ENCODE peak calls at places on chromosome 20, in seven cellular contexts. One of them, this sample, is unnamed.

GRCh38 chr20:59752101-59752586 is 147.8 kb downstream of the PHACTR3 start:
- DNase-seq in CD4-positive, alpha-beta T cell: no peak
- DNase-seq in CD8-positive, alpha-beta T cell: no peak
- DNase-seq in activated B cell treated with CpG ODN at 0.5 μM for 24 hours: no peak
- DNase-seq in HFFc6: no peak
- DNase-seq in stomach: no peak
- DNase-seq in HL-60: peak
- DNase-seq in this sample: no peak

GRCh38 chr20:37319120-37319717 is 26.7 kb upstream of the SRC start:
- DNase-seq in CD4-positive, alpha-beta T cell: no peak
- DNase-seq in CD8-positive, alpha-beta T cell: no peak
- DNase-seq in activated B cell treated with CpG ODN at 0.5 μM for 24 hours: no peak
- DNase-seq in HFFc6: peak
- DNase-seq in stomach: no peak
- DNase-seq in HL-60: no peak
- DNase-seq in this sample: no peak

GRCh38 chr20:22575087-22575721 is 9.2 kb downstream of the FOXA2 start:
- DNase-seq in CD4-positive, alpha-beta T cell: no peak
- DNase-seq in CD8-positive, alpha-beta T cell: no peak
- DNase-seq in activated B cell treated with CpG ODN at 0.5 μM for 24 hours: no peak
- DNase-seq in HFFc6: no peak
- DNase-seq in stomach: no peak
- DNase-seq in HL-60: no peak
- DNase-seq in this sample: no peak

GRCh38 chr20:57399587-57400261 is 8.5 kb downstream of the RBM38 start:
- DNase-seq in CD4-positive, alpha-beta T cell: peak
- DNase-seq in CD8-positive, alpha-beta T cell: no peak
- DNase-seq in activated B cell treated with CpG ODN at 0.5 μM for 24 hours: peak
- DNase-seq in HFFc6: no peak
- DNase-seq in stomach: peak
- DNase-seq in HL-60: no peak
- DNase-seq in this sample: no peak

GRCh38 chr20:36604952-36605308 is 649 bp upstream of the RAB5IF start:
- DNase-seq in CD4-positive, alpha-beta T cell: peak
- DNase-seq in CD8-positive, alpha-beta T cell: peak
- DNase-seq in activated B cell treated with CpG ODN at 0.5 μM for 24 hours: peak
- DNase-seq in HFFc6: no peak
- DNase-seq in stomach: peak
- DNase-seq in HL-60: no peak
- DNase-seq in this sample: no peak

GRCh38 chr20:23343590-23343989 is 7.0 kb upstream of the NXT1 start:
- DNase-seq in CD4-positive, alpha-beta T cell: no peak
- DNase-seq in CD8-positive, alpha-beta T cell: no peak
- DNase-seq in activated B cell treated with CpG ODN at 0.5 μM for 24 hours: no peak
- DNase-seq in HFFc6: no peak
- DNase-seq in stomach: no peak
- DNase-seq in HL-60: no peak
- DNase-seq in this sample: no peak

GRCh38 chr20:32512047-32512385 is 73.1 kb downstream of the NOL4L start:
- DNase-seq in CD4-positive, alpha-beta T cell: no peak
- DNase-seq in CD8-positive, alpha-beta T cell: no peak
- DNase-seq in activated B cell treated with CpG ODN at 0.5 μM for 24 hours: no peak
- DNase-seq in HFFc6: no peak
- DNase-seq in stomach: no peak
- DNase-seq in HL-60: no peak
- DNase-seq in this sample: no peak

GRCh38 chr20:5119435-5120188 is at the start of gene PCNA:
- DNase-seq in CD4-positive, alpha-beta T cell: peak
- DNase-seq in CD8-positive, alpha-beta T cell: peak
- DNase-seq in activated B cell treated with CpG ODN at 0.5 μM for 24 hours: peak
- DNase-seq in HFFc6: peak
- DNase-seq in stomach: peak
- DNase-seq in HL-60: peak
- DNase-seq in this sample: peak

GRCh38 chr20:10357974-10358373 is 76.0 kb downstream of the MKKS start:
- DNase-seq in CD4-positive, alpha-beta T cell: no peak
- DNase-seq in CD8-positive, alpha-beta T cell: no peak
- DNase-seq in activated B cell treated with CpG ODN at 0.5 μM for 24 hours: no peak
- DNase-seq in HFFc6: no peak
- DNase-seq in stomach: no peak
- DNase-seq in HL-60: no peak
- DNase-seq in this sample: no peak

GRCh38 chr20:24492698-24493097 is 23.3 kb downstream of the SYNDIG1 start:
- DNase-seq in CD4-positive, alpha-beta T cell: no peak
- DNase-seq in CD8-positive, alpha-beta T cell: no peak
- DNase-seq in activated B cell treated with CpG ODN at 0.5 μM for 24 hours: no peak
- DNase-seq in HFFc6: no peak
- DNase-seq in stomach: no peak
- DNase-seq in HL-60: no peak
- DNase-seq in this sample: no peak

GRCh38 chr20:38460040-38460623 is 12.5 kb upstream of the RALGAPB start:
- DNase-seq in CD4-positive, alpha-beta T cell: no peak
- DNase-seq in CD8-positive, alpha-beta T cell: no peak
- DNase-seq in activated B cell treated with CpG ODN at 0.5 μM for 24 hours: no peak
- DNase-seq in HFFc6: peak
- DNase-seq in stomach: no peak
- DNase-seq in HL-60: peak
- DNase-seq in this sample: no peak

GRCh38 chr20:5041433-5041832 is 40.1 kb upstream of the SLC23A2 start:
- DNase-seq in CD4-positive, alpha-beta T cell: no peak
- DNase-seq in CD8-positive, alpha-beta T cell: no peak
- DNase-seq in activated B cell treated with CpG ODN at 0.5 μM for 24 hours: no peak
- DNase-seq in HFFc6: no peak
- DNase-seq in stomach: no peak
- DNase-seq in HL-60: no peak
- DNase-seq in this sample: no peak

GRCh38 chr20:54745780-54746179 is 270.4 kb downstream of the DOK5 start:
- DNase-seq in CD4-positive, alpha-beta T cell: no peak
- DNase-seq in CD8-positive, alpha-beta T cell: no peak
- DNase-seq in activated B cell treated with CpG ODN at 0.5 μM for 24 hours: no peak
- DNase-seq in HFFc6: no peak
- DNase-seq in stomach: no peak
- DNase-seq in HL-60: no peak
- DNase-seq in this sample: no peak

GRCh38 chr20:47785900-47786762 is 850 bp upstream of the SULF2 start:
- DNase-seq in CD4-positive, alpha-beta T cell: no peak
- DNase-seq in CD8-positive, alpha-beta T cell: no peak
- DNase-seq in activated B cell treated with CpG ODN at 0.5 μM for 24 hours: peak
- DNase-seq in HFFc6: peak
- DNase-seq in stomach: peak
- DNase-seq in HL-60: no peak
- DNase-seq in this sample: peak

GRCh38 chr20:34114809-34115208 is 2.8 kb upstream of the EIF2S2 start:
- DNase-seq in CD4-positive, alpha-beta T cell: no peak
- DNase-seq in CD8-positive, alpha-beta T cell: no peak
- DNase-seq in activated B cell treated with CpG ODN at 0.5 μM for 24 hours: no peak
- DNase-seq in HFFc6: no peak
- DNase-seq in stomach: no peak
- DNase-seq in HL-60: no peak
- DNase-seq in this sample: no peak

GRCh38 chr20:16518068-16518783 is 55.0 kb downstream of the KIF16B start:
- DNase-seq in CD4-positive, alpha-beta T cell: no peak
- DNase-seq in CD8-positive, alpha-beta T cell: no peak
- DNase-seq in activated B cell treated with CpG ODN at 0.5 μM for 24 hours: no peak
- DNase-seq in HFFc6: no peak
- DNase-seq in stomach: peak
- DNase-seq in HL-60: no peak
- DNase-seq in this sample: no peak
- TF ChIP-seq CTCF in CD4-positive, alpha-beta T cell: peak
- TF ChIP-seq CTCF in CD8-positive, alpha-beta T cell: peak
- TF ChIP-seq CTCF in activated B cell treated with CpG ODN at 0.5 μM for 24 hours: peak
- TF ChIP-seq CTCF in HFFc6: peak
- TF ChIP-seq CTCF in stomach: no peak
- TF ChIP-seq CTCF in HL-60: peak
- TF ChIP-seq CTCF in this sample: peak

DNA sequence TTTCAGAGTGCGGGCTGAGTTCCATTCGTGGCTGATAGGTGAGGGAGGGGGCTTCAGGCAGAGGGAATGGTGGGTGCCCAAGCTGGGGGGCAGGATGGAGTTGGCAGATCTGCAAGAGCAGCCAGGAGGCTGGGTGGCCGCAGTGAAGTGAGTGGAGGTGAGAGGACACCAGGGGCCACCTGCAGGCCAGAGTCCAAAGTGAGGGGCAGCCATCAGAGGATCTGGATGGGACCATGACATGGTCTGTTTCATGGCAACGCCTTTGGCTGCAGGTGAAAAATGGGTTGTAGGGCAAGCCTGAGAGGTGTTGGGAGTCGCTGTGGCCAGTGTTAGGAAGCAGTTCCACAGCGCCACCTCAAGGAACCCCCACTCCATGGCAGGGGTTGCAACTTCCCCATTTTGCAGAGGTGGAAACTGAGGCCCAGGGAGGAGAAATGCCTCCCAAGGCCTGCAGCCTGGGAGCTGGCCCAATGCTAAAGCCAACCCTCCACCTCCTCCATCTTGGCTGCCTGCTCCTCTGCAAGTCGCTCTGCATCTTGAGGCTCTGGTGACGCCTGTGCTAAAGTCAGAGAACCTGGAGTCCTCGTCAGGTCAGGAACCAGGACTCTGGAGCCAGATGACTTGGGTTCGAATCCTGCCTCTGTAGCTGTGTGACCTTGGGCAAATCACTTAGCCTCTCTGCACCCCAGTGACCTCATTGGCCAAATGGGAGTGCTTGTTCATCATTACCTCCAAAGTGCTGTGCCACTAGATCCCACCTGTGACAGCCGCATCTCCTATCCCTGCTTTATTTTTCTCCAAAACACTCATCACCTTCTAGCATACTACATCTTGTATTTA is 153.8 kb downstream of the CEBPB start:
- DNase-seq in CD4-positive, alpha-beta T cell: no peak
- DNase-seq in CD8-positive, alpha-beta T cell: no peak
- DNase-seq in activated B cell treated with CpG ODN at 0.5 μM for 24 hours: no peak
- DNase-seq in HFFc6: no peak
- DNase-seq in stomach: no peak
- DNase-seq in HL-60: no peak
- DNase-seq in this sample: no peak
- TF ChIP-seq CTCF in CD4-positive, alpha-beta T cell: no peak
- TF ChIP-seq CTCF in CD8-positive, alpha-beta T cell: no peak
- TF ChIP-seq CTCF in activated B cell treated with CpG ODN at 0.5 μM for 24 hours: no peak
- TF ChIP-seq CTCF in HFFc6: peak
- TF ChIP-seq CTCF in stomach: no peak
- TF ChIP-seq CTCF in HL-60: peak
- TF ChIP-seq CTCF in this sample: peak

GRCh38 chr20:8425802-8426201 is 293.7 kb downstream of the PLCB1 start:
- DNase-seq in CD4-positive, alpha-beta T cell: no peak
- DNase-seq in CD8-positive, alpha-beta T cell: no peak
- DNase-seq in activated B cell treated with CpG ODN at 0.5 μM for 24 hours: no peak
- DNase-seq in HFFc6: no peak
- DNase-seq in stomach: no peak
- DNase-seq in HL-60: no peak
- DNase-seq in this sample: no peak
- TF ChIP-seq CTCF in CD4-positive, alpha-beta T cell: no peak
- TF ChIP-seq CTCF in CD8-positive, alpha-beta T cell: no peak
- TF ChIP-seq CTCF in activated B cell treated with CpG ODN at 0.5 μM for 24 hours: no peak
- TF ChIP-seq CTCF in HFFc6: no peak
- TF ChIP-seq CTCF in stomach: no peak
- TF ChIP-seq CTCF in HL-60: no peak
- TF ChIP-seq CTCF in this sample: no peak

GRCh38 chr20:45791668-45792512 is at the start of the genes DNTTIP1 and WFDC3:
- DNase-seq in CD4-positive, alpha-beta T cell: peak
- DNase-seq in CD8-positive, alpha-beta T cell: peak
- DNase-seq in activated B cell treated with CpG ODN at 0.5 μM for 24 hours: peak
- DNase-seq in HFFc6: peak
- DNase-seq in stomach: peak
- DNase-seq in HL-60: peak
- DNase-seq in this sample: peak
- TF ChIP-seq CTCF in CD4-positive, alpha-beta T cell: no peak
- TF ChIP-seq CTCF in CD8-positive, alpha-beta T cell: no peak
- TF ChIP-seq CTCF in activated B cell treated with CpG ODN at 0.5 μM for 24 hours: no peak
- TF ChIP-seq CTCF in HFFc6: no peak
- TF ChIP-seq CTCF in stomach: no peak
- TF ChIP-seq CTCF in HL-60: no peak
- TF ChIP-seq CTCF in this sample: no peak

DNA sequence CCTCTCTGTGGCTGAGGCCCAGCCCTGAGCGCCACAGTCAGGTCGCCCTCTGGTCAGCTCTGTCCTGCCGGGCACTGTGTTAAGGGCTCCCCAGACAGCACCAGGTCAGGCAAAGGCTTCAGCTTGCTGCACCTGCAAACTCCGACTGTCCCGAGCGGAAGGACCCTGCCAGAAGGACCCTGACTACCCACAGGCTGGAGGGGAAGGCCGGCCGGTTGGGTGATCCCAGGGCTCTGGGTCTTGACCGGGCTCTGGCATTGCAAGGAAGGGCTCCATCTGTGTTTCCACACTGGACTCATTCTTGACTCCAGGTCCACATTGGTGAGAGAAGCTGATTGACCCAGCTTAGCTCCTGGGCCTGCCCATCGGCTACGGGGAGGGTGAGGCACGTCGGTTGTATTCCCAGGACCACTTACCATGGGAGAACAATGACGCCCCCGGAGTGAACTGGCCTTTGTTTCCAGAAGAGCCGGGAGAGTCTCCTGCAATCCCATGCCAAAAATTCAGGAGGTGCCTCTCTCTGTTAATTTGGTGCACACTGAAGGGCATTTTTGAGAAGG is 229.8 kb downstream of the TAF4 start:
- DNase-seq in CD4-positive, alpha-beta T cell: no peak
- DNase-seq in CD8-positive, alpha-beta T cell: no peak
- DNase-seq in activated B cell treated with CpG ODN at 0.5 μM for 24 hours: no peak
- DNase-seq in HFFc6: no peak
- DNase-seq in stomach: no peak
- DNase-seq in HL-60: no peak
- DNase-seq in this sample: no peak
- TF ChIP-seq CTCF in CD4-positive, alpha-beta T cell: no peak
- TF ChIP-seq CTCF in CD8-positive, alpha-beta T cell: no peak
- TF ChIP-seq CTCF in activated B cell treated with CpG ODN at 0.5 μM for 24 hours: no peak
- TF ChIP-seq CTCF in HFFc6: no peak
- TF ChIP-seq CTCF in stomach: no peak
- TF ChIP-seq CTCF in HL-60: no peak
- TF ChIP-seq CTCF in this sample: no peak

GRCh38 chr20:45395114-45395415 is 13.0 kb upstream of the DBNDD2 start:
- DNase-seq in CD4-positive, alpha-beta T cell: no peak
- DNase-seq in CD8-positive, alpha-beta T cell: no peak
- DNase-seq in activated B cell treated with CpG ODN at 0.5 μM for 24 hours: no peak
- DNase-seq in HFFc6: no peak
- DNase-seq in stomach: no peak
- DNase-seq in HL-60: no peak
- DNase-seq in this sample: no peak

GRCh38 chr20:45390931-45391330 is 12.8 kb upstream of the TP53TG5 start:
- DNase-seq in CD4-positive, alpha-beta T cell: no peak
- DNase-seq in CD8-positive, alpha-beta T cell: no peak
- DNase-seq in activated B cell treated with CpG ODN at 0.5 μM for 24 hours: no peak
- DNase-seq in HFFc6: no peak
- DNase-seq in stomach: no peak
- DNase-seq in HL-60: no peak
- DNase-seq in this sample: no peak

GRCh38 chr20:45394221-45395113 is 13.6 kb upstream of the DBNDD2 start:
- DNase-seq in CD4-positive, alpha-beta T cell: no peak
- DNase-seq in CD8-positive, alpha-beta T cell: no peak
- DNase-seq in activated B cell treated with CpG ODN at 0.5 μM for 24 hours: no peak
- DNase-seq in HFFc6: no peak
- DNase-seq in stomach: no peak
- DNase-seq in HL-60: no peak
- DNase-seq in this sample: no peak

GRCh38 chr20:45391559-45391958 is 13.4 kb upstream of the TP53TG5 start:
- DNase-seq in CD4-positive, alpha-beta T cell: no peak
- DNase-seq in CD8-positive, alpha-beta T cell: no peak
- DNase-seq in activated B cell treated with CpG ODN at 0.5 μM for 24 hours: no peak
- DNase-seq in HFFc6: no peak
- DNase-seq in stomach: no peak
- DNase-seq in HL-60: no peak
- DNase-seq in this sample: no peak

GRCh38 chr20:45392733-45393132 is 14.6 kb upstream of the TP53TG5 start:
- DNase-seq in CD4-positive, alpha-beta T cell: no peak
- DNase-seq in CD8-positive, alpha-beta T cell: no peak
- DNase-seq in activated B cell treated with CpG ODN at 0.5 μM for 24 hours: no peak
- DNase-seq in HFFc6: peak
- DNase-seq in stomach: no peak
- DNase-seq in HL-60: no peak
- DNase-seq in this sample: no peak
- TF ChIP-seq CTCF in CD4-positive, alpha-beta T cell: no peak
- TF ChIP-seq CTCF in CD8-positive, alpha-beta T cell: no peak
- TF ChIP-seq CTCF in activated B cell treated with CpG ODN at 0.5 μM for 24 hours: no peak
- TF ChIP-seq CTCF in HFFc6: peak
- TF ChIP-seq CTCF in stomach: no peak
- TF ChIP-seq CTCF in HL-60: no peak
- TF ChIP-seq CTCF in this sample: no peak

This sample was measured in progenitor cell of endocrine pancreas.